ENCODE peak calls at places on chromosomes 1 and 21, in ten cellular contexts. One of them, this sample, is unnamed.

GRCh38 chr1:47738560-47739182 is 258.5 kb downstream of the TRABD2B start:
- DNase-seq in lower lobe of right lung: no peak
- DNase-seq in cardiac muscle cell: peak
- DNase-seq in fibroblast of pulmonary artery: peak
- DNase-seq in fibroblast of the aortic adventitia: peak
- DNase-seq in cardiac fibroblast: peak
- DNase-seq in mucosa of descending colon: peak
- DNase-seq in fibroblast of mammary gland: peak
- DNase-seq in AG04450: no peak
- DNase-seq in sigmoid colon: no peak
- DNase-seq in this sample: no peak

GRCh38 chr1:90924982-90925381 is 96.9 kb downstream of the ZNF644 start:
- DNase-seq in lower lobe of right lung: no peak
- DNase-seq in cardiac muscle cell: peak
- DNase-seq in fibroblast of pulmonary artery: no peak
- DNase-seq in fibroblast of the aortic adventitia: no peak
- DNase-seq in cardiac fibroblast: no peak
- DNase-seq in mucosa of descending colon: no peak
- DNase-seq in fibroblast of mammary gland: no peak
- DNase-seq in AG04450: no peak
- DNase-seq in sigmoid colon: no peak
- DNase-seq in this sample: peak

GRCh38 chr1:83857108-83857507 is 141.8 kb downstream of the TTLL7 start:
- DNase-seq in lower lobe of right lung: no peak
- DNase-seq in cardiac muscle cell: peak
- DNase-seq in fibroblast of pulmonary artery: peak
- DNase-seq in fibroblast of the aortic adventitia: peak
- DNase-seq in cardiac fibroblast: peak
- DNase-seq in mucosa of descending colon: no peak
- DNase-seq in fibroblast of mammary gland: peak
- DNase-seq in AG04450: no peak
- DNase-seq in sigmoid colon: no peak
- DNase-seq in this sample: peak

GRCh38 chr1:204320413-204320812 is 39.3 kb downstream of the PLEKHA6 start:
- DNase-seq in lower lobe of right lung: no peak
- DNase-seq in cardiac muscle cell: no peak
- DNase-seq in fibroblast of pulmonary artery: peak
- DNase-seq in fibroblast of the aortic adventitia: peak
- DNase-seq in cardiac fibroblast: peak
- DNase-seq in mucosa of descending colon: no peak
- DNase-seq in fibroblast of mammary gland: peak
- DNase-seq in AG04450: peak
- DNase-seq in sigmoid colon: no peak
- DNase-seq in this sample: no peak

GRCh38 chr1:24932725-24933294 is 2.7 kb upstream of the RUNX3 start:
- DNase-seq in lower lobe of right lung: no peak
- DNase-seq in cardiac muscle cell: no peak
- DNase-seq in fibroblast of pulmonary artery: no peak
- DNase-seq in fibroblast of the aortic adventitia: no peak
- DNase-seq in cardiac fibroblast: no peak
- DNase-seq in mucosa of descending colon: peak
- DNase-seq in fibroblast of mammary gland: no peak
- DNase-seq in AG04450: no peak
- DNase-seq in sigmoid colon: no peak
- DNase-seq in this sample: no peak

GRCh38 chr1:56516539-56517252 is 62.7 kb downstream of the PLPP3 start:
- DNase-seq in lower lobe of right lung: no peak
- DNase-seq in cardiac muscle cell: no peak
- DNase-seq in fibroblast of pulmonary artery: peak
- DNase-seq in fibroblast of the aortic adventitia: peak
- DNase-seq in cardiac fibroblast: peak
- DNase-seq in mucosa of descending colon: no peak
- DNase-seq in fibroblast of mammary gland: peak
- DNase-seq in AG04450: no peak
- DNase-seq in sigmoid colon: no peak
- DNase-seq in this sample: no peak

GRCh38 chr1:163315773-163316374 is 5.9 kb upstream of the NUF2 start:
- DNase-seq in lower lobe of right lung: no peak
- DNase-seq in cardiac muscle cell: peak
- DNase-seq in fibroblast of pulmonary artery: peak
- DNase-seq in fibroblast of the aortic adventitia: peak
- DNase-seq in cardiac fibroblast: peak
- DNase-seq in mucosa of descending colon: no peak
- DNase-seq in fibroblast of mammary gland: peak
- DNase-seq in AG04450: no peak
- DNase-seq in sigmoid colon: no peak
- DNase-seq in this sample: no peak

GRCh38 chr21:29299906-29300546 is 1.3 kb downstream of the BACH1 start:
- DNase-seq in lower lobe of right lung: peak
- DNase-seq in cardiac muscle cell: peak
- DNase-seq in fibroblast of pulmonary artery: peak
- DNase-seq in fibroblast of the aortic adventitia: peak
- DNase-seq in cardiac fibroblast: peak
- DNase-seq in mucosa of descending colon: peak
- DNase-seq in fibroblast of mammary gland: peak
- DNase-seq in AG04450: peak
- DNase-seq in sigmoid colon: peak
- DNase-seq in this sample: peak

GRCh38 chr1:31155216-31155806 is 84.4 kb downstream of the NKAIN1 start:
- DNase-seq in lower lobe of right lung: peak
- DNase-seq in cardiac muscle cell: peak
- DNase-seq in fibroblast of pulmonary artery: peak
- DNase-seq in fibroblast of the aortic adventitia: peak
- DNase-seq in cardiac fibroblast: peak
- DNase-seq in mucosa of descending colon: peak
- DNase-seq in fibroblast of mammary gland: peak
- DNase-seq in AG04450: no peak
- DNase-seq in sigmoid colon: peak
- DNase-seq in this sample: no peak

GRCh38 chr1:6464514-6464836 is 1.5 kb downstream of the TNFRSF25 start:
- DNase-seq in lower lobe of right lung: no peak
- DNase-seq in cardiac muscle cell: no peak
- DNase-seq in fibroblast of pulmonary artery: no peak
- DNase-seq in fibroblast of the aortic adventitia: no peak
- DNase-seq in cardiac fibroblast: no peak
- DNase-seq in mucosa of descending colon: peak
- DNase-seq in fibroblast of mammary gland: no peak
- DNase-seq in AG04450: no peak
- DNase-seq in sigmoid colon: no peak
- DNase-seq in this sample: no peak

GRCh38 chr1:203772836-203773235 is 7.9 kb downstream of the LAX1 start:
- DNase-seq in lower lobe of right lung: no peak
- DNase-seq in cardiac muscle cell: no peak
- DNase-seq in fibroblast of pulmonary artery: no peak
- DNase-seq in fibroblast of the aortic adventitia: no peak
- DNase-seq in cardiac fibroblast: no peak
- DNase-seq in mucosa of descending colon: no peak
- DNase-seq in fibroblast of mammary gland: no peak
- DNase-seq in AG04450: no peak
- DNase-seq in sigmoid colon: no peak
- DNase-seq in this sample: no peak

GRCh38 chr1:19465123-19465522 is 20.2 kb downstream of the CAPZB start:
- DNase-seq in lower lobe of right lung: no peak
- DNase-seq in cardiac muscle cell: no peak
- DNase-seq in fibroblast of pulmonary artery: peak
- DNase-seq in fibroblast of the aortic adventitia: peak
- DNase-seq in cardiac fibroblast: peak
- DNase-seq in mucosa of descending colon: no peak
- DNase-seq in fibroblast of mammary gland: peak
- DNase-seq in AG04450: no peak
- DNase-seq in sigmoid colon: no peak
- DNase-seq in this sample: no peak

GRCh38 chr21:44884059-44884458 is 10.6 kb upstream of the PTTG1IP start:
- DNase-seq in lower lobe of right lung: no peak
- DNase-seq in cardiac muscle cell: no peak
- DNase-seq in fibroblast of pulmonary artery: no peak
- DNase-seq in fibroblast of the aortic adventitia: no peak
- DNase-seq in cardiac fibroblast: no peak
- DNase-seq in mucosa of descending colon: no peak
- DNase-seq in fibroblast of mammary gland: no peak
- DNase-seq in AG04450: no peak
- DNase-seq in sigmoid colon: peak
- DNase-seq in this sample: no peak

GRCh38 chr1:170765712-170766330 is 101.9 kb downstream of the PRRX1 start:
- DNase-seq in lower lobe of right lung: no peak
- DNase-seq in cardiac muscle cell: peak
- DNase-seq in fibroblast of pulmonary artery: peak
- DNase-seq in fibroblast of the aortic adventitia: peak
- DNase-seq in cardiac fibroblast: peak
- DNase-seq in mucosa of descending colon: no peak
- DNase-seq in fibroblast of mammary gland: peak
- DNase-seq in AG04450: peak
- DNase-seq in sigmoid colon: no peak
- DNase-seq in this sample: no peak
- TF ChIP-seq CTCF in lower lobe of right lung: peak
- TF ChIP-seq CTCF in cardiac muscle cell: peak
- TF ChIP-seq CTCF in fibroblast of pulmonary artery: peak
- TF ChIP-seq CTCF in fibroblast of the aortic adventitia: peak
- TF ChIP-seq CTCF in cardiac fibroblast: peak
- TF ChIP-seq CTCF in mucosa of descending colon: no peak
- TF ChIP-seq CTCF in fibroblast of mammary gland: peak
- TF ChIP-seq CTCF in AG04450: peak
- TF ChIP-seq CTCF in sigmoid colon: no peak
- TF ChIP-seq CTCF in this sample: peak

GRCh38 chr1:15624315-15624714 is 7.1 kb downstream of the DDI2 start:
- DNase-seq in lower lobe of right lung: no peak
- DNase-seq in cardiac muscle cell: no peak
- DNase-seq in fibroblast of pulmonary artery: no peak
- DNase-seq in fibroblast of the aortic adventitia: no peak
- DNase-seq in cardiac fibroblast: no peak
- DNase-seq in mucosa of descending colon: no peak
- DNase-seq in fibroblast of mammary gland: no peak
- DNase-seq in AG04450: no peak
- DNase-seq in sigmoid colon: no peak
- DNase-seq in this sample: no peak
- H3K4me3 ChIP-seq in lower lobe of right lung: no peak
- H3K4me3 ChIP-seq in cardiac muscle cell: no peak
- H3K4me3 ChIP-seq in fibroblast of pulmonary artery: no peak
- H3K4me3 ChIP-seq in fibroblast of the aortic adventitia: no peak
- H3K4me3 ChIP-seq in cardiac fibroblast: no peak
- H3K4me3 ChIP-seq in mucosa of descending colon: no peak
- H3K4me3 ChIP-seq in fibroblast of mammary gland: no peak
- H3K4me3 ChIP-seq in AG04450: no peak
- H3K4me3 ChIP-seq in sigmoid colon: no peak
- H3K4me3 ChIP-seq in this sample: no peak

DNA sequence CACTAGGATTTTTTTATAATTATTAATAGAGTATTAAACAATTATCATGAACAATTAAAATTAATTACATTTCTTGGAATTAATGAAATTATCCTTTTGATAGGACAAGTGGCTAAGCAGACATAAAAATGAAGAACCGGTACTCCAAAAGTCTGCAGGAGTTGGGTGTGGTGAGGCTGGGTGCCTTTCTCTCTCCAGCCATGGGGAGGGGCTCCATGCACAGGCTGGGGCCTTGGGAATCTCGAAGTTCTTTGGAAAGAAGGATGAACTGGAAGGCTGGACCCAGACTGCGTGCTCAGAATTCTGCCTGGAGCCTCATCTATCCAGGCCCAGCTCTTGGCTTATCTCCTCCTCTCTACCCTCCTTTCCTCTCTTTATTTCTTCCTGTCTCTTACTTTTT is 94.1 kb downstream of the ACTL8 start:
- DNase-seq in lower lobe of right lung: no peak
- DNase-seq in cardiac muscle cell: no peak
- DNase-seq in fibroblast of pulmonary artery: no peak
- DNase-seq in fibroblast of the aortic adventitia: peak
- DNase-seq in cardiac fibroblast: peak
- DNase-seq in mucosa of descending colon: no peak
- DNase-seq in fibroblast of mammary gland: peak
- DNase-seq in AG04450: no peak
- DNase-seq in sigmoid colon: no peak
- DNase-seq in this sample: no peak
- TF ChIP-seq CTCF in lower lobe of right lung: no peak
- TF ChIP-seq CTCF in cardiac muscle cell: peak
- TF ChIP-seq CTCF in fibroblast of pulmonary artery: peak
- TF ChIP-seq CTCF in fibroblast of the aortic adventitia: peak
- TF ChIP-seq CTCF in cardiac fibroblast: peak
- TF ChIP-seq CTCF in mucosa of descending colon: no peak
- TF ChIP-seq CTCF in fibroblast of mammary gland: peak
- TF ChIP-seq CTCF in AG04450: peak
- TF ChIP-seq CTCF in sigmoid colon: no peak
- TF ChIP-seq CTCF in this sample: peak

GRCh38 chr1:67264152-67264551 is 43.5 kb upstream of the IL12RB2 start:
- DNase-seq in lower lobe of right lung: no peak
- DNase-seq in cardiac muscle cell: no peak
- DNase-seq in fibroblast of pulmonary artery: no peak
- DNase-seq in fibroblast of the aortic adventitia: no peak
- DNase-seq in cardiac fibroblast: no peak
- DNase-seq in mucosa of descending colon: no peak
- DNase-seq in fibroblast of mammary gland: no peak
- DNase-seq in AG04450: no peak
- DNase-seq in sigmoid colon: no peak
- DNase-seq in this sample: no peak
- H3K4me3 ChIP-seq in lower lobe of right lung: no peak
- H3K4me3 ChIP-seq in cardiac muscle cell: no peak
- H3K4me3 ChIP-seq in fibroblast of pulmonary artery: no peak
- H3K4me3 ChIP-seq in fibroblast of the aortic adventitia: no peak
- H3K4me3 ChIP-seq in cardiac fibroblast: no peak
- H3K4me3 ChIP-seq in mucosa of descending colon: no peak
- H3K4me3 ChIP-seq in fibroblast of mammary gland: no peak
- H3K4me3 ChIP-seq in AG04450: no peak
- H3K4me3 ChIP-seq in sigmoid colon: no peak
- H3K4me3 ChIP-seq in this sample: no peak

DNA sequence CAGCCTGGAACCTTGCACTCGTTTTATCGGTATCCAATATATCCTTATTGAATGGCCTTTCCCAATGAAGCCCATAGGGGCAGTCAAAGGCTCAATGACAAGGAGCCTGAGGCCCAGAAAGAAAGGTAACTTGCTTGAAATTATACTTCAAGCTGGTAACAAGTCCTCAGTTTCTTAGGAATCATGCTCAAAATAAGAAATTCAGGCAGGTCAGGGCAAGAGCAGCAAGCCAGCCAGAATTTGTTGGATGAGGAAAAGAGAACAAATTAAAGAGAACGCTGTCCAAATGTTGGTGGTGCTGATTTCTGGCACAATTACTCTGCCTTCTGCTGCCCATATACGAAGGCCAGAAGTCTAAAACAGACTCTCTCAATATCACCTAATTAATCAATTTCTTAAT is 77.6 kb downstream of the DDX20 start:
- DNase-seq in lower lobe of right lung: no peak
- DNase-seq in cardiac muscle cell: peak
- DNase-seq in fibroblast of pulmonary artery: peak
- DNase-seq in fibroblast of the aortic adventitia: peak
- DNase-seq in cardiac fibroblast: peak
- DNase-seq in mucosa of descending colon: no peak
- DNase-seq in fibroblast of mammary gland: no peak
- DNase-seq in AG04450: no peak
- DNase-seq in sigmoid colon: no peak
- DNase-seq in this sample: no peak
- TF ChIP-seq CTCF in lower lobe of right lung: no peak
- TF ChIP-seq CTCF in cardiac muscle cell: no peak
- TF ChIP-seq CTCF in fibroblast of pulmonary artery: no peak
- TF ChIP-seq CTCF in fibroblast of the aortic adventitia: no peak
- TF ChIP-seq CTCF in cardiac fibroblast: no peak
- TF ChIP-seq CTCF in mucosa of descending colon: no peak
- TF ChIP-seq CTCF in fibroblast of mammary gland: no peak
- TF ChIP-seq CTCF in AG04450: no peak
- TF ChIP-seq CTCF in sigmoid colon: no peak
- TF ChIP-seq CTCF in this sample: no peak

GRCh38 chr1:42679364-42679983 is 2.7 kb upstream of the YBX1 start:
- DNase-seq in lower lobe of right lung: no peak
- DNase-seq in cardiac muscle cell: no peak
- DNase-seq in fibroblast of pulmonary artery: no peak
- DNase-seq in fibroblast of the aortic adventitia: peak
- DNase-seq in cardiac fibroblast: no peak
- DNase-seq in mucosa of descending colon: no peak
- DNase-seq in fibroblast of mammary gland: peak
- DNase-seq in AG04450: no peak
- DNase-seq in sigmoid colon: no peak
- DNase-seq in this sample: no peak
- H3K4me3 ChIP-seq in lower lobe of right lung: no peak
- H3K4me3 ChIP-seq in cardiac muscle cell: no peak
- H3K4me3 ChIP-seq in fibroblast of pulmonary artery: no peak
- H3K4me3 ChIP-seq in fibroblast of the aortic adventitia: no peak
- H3K4me3 ChIP-seq in cardiac fibroblast: no peak
- H3K4me3 ChIP-seq in mucosa of descending colon: no peak
- H3K4me3 ChIP-seq in fibroblast of mammary gland: no peak
- H3K4me3 ChIP-seq in AG04450: no peak
- H3K4me3 ChIP-seq in sigmoid colon: no peak
- H3K4me3 ChIP-seq in this sample: no peak